ENCODE peak calls at places on chromosome 6, in six cellular contexts. M is lower lobe of right lung; J is lung; E is CD8-positive, alpha-beta T cell; N is left lung; P is tibial nerve. D is an unnamed sample. For H3K4me1, the result is how much of the 10 kb centered on the place peaks cover.

GRCh38 chr6:37514840-37515239 is 15.1 kb upstream of the CCDC167 start:
- DNase-seq in J (no peak), M (no peak), P (no peak), E (no peak), N (no peak), D (no peak)

GRCh38 chr6:130620338-130620781 is 206.8 kb upstream of the SMLR1 start:
- DNase-seq in E (no peak), P (no peak), J (no peak), N (no peak), M (no peak), D (no peak)

GRCh38 chr6:147774856-147775255 is 266.4 kb downstream of the SAMD5 start:
- DNase-seq in E (no peak), M (no peak), J (no peak), N (no peak), P (no peak), D (no peak)

GRCh38 chr6:43916091-43916923 is 146.3 kb downstream of the VEGFA start:
- DNase-seq in E (no peak), M (peak), N (no peak), J (no peak), P (no peak), D (no peak)

GRCh38 chr6:90297124-90297865 is 652 bp upstream of the BACH2 start:
- DNase-seq in P (no peak), N (no peak), E (no peak), M (no peak), J (no peak), D (no peak)

GRCh38 chr6:166313255-166314070 is 5.3 kb upstream of the PRR18 start:
- DNase-seq in N (no peak), J (no peak), M (no peak), P (no peak), E (peak), D (peak)

GRCh38 chr6:154548130-154548830 is 37.8 kb upstream of the CNKSR3 start:
- DNase-seq in P (peak), J (no peak), E (no peak), N (no peak), M (peak), D (peak)

GRCh38 chr6:149716584-149716983 is 1.3 kb downstream of the LATS1 start:
- DNase-seq in M (no peak), E (no peak), N (no peak), P (no peak), J (no peak), D (no peak)

GRCh38 chr6:140478631-140479030 is 1104.2 kb upstream of the CITED2 start:
- DNase-seq in E (no peak), M (no peak), P (no peak), N (no peak), J (no peak), D (no peak)

GRCh38 chr6:56156643-56157042 is 90.7 kb downstream of the COL21A1 start:
- DNase-seq in E (no peak), N (no peak), P (no peak), J (no peak), M (no peak), D (no peak)

GRCh38 chr6:155154158-155154830 is 109.5 kb upstream of the CLDN20 start:
- DNase-seq in E (no peak), P (no peak), J (no peak), N (no peak), M (no peak), D (no peak)

GRCh38 chr6:125739364-125739763 is 10.1 kb upstream of the HEY2 start:
- DNase-seq in N (no peak), P (no peak), J (no peak), M (no peak), E (no peak), D (no peak)

GRCh38 chr6:149318581-149319286 is 1.2 kb downstream of the TAB2 start:
- DNase-seq in M (no peak), N (no peak), J (no peak), E (peak), P (no peak), D (peak)

GRCh38 chr6:148225871-148226270 is 116.8 kb upstream of the SASH1 start:
- DNase-seq in J (no peak), N (no peak), P (no peak), M (no peak), E (no peak), D (no peak)

GRCh38 chr6:71181565-71181964 is 107.0 kb upstream of the OGFRL1 start:
- DNase-seq in J (no peak), E (no peak), N (no peak), M (no peak), P (no peak), D (no peak)

GRCh38 chr6:75149253-75149652 is 56.6 kb downstream of the COL12A1 start:
- DNase-seq in J (no peak), P (no peak), M (no peak), N (no peak), E (no peak), D (no peak)

DNA sequence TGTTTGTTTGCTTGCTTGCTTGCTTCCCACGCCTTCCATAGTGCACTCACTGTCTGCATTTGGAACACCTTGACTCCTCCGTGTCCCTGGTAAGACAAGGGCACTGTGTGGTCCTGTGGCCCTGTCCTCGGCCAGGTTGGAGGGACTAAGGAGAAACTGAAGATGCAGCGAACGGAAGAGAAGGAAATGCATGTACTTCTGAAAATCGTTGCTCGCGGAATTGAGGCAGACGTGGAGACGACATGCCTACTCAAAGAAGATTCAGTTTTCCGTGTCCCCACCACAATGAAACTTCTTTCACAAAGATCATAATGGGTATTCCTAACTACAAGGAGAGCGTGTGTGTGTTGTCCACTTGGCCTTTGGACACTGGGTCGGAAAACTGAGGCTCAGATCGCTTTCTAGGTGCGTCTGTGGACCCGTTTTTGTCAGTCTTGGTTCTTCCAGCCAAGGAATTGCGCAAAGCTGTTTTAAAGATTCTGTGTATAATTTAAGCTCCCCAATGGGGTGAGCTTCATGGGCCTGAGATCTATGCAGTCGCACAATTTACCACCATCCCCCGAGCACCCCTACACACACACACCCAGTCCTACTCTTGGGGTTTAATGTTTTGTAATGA is 120.4 kb upstream of the ZNF184 start:
- DNase-seq in E (no peak), N (no peak), M (no peak), P (no peak), J (no peak), D (no peak)
- H3K4me3 ChIP-seq in E (no peak), N (no peak), M (no peak), P (no peak), J (no peak), D (no peak)

GRCh38 chr6:150886155-150886554 is 20.7 kb downstream of the MTHFD1L start:
- DNase-seq in J (no peak), P (no peak), N (no peak), E (no peak), M (no peak), D (no peak)
- H3K4me1 ChIP-seq in J (under half), P (under half), N (under half), E (under half), M (under half), D (under half)

GRCh38 chr6:137849076-137849708 is 17.9 kb upstream of the TNFAIP3 start:
- DNase-seq in P (no peak), M (no peak), E (no peak), N (no peak), J (no peak), D (no peak)
- H3K4me3 ChIP-seq in P (no peak), M (no peak), E (no peak), N (no peak), J (no peak), D (no peak)

DNA sequence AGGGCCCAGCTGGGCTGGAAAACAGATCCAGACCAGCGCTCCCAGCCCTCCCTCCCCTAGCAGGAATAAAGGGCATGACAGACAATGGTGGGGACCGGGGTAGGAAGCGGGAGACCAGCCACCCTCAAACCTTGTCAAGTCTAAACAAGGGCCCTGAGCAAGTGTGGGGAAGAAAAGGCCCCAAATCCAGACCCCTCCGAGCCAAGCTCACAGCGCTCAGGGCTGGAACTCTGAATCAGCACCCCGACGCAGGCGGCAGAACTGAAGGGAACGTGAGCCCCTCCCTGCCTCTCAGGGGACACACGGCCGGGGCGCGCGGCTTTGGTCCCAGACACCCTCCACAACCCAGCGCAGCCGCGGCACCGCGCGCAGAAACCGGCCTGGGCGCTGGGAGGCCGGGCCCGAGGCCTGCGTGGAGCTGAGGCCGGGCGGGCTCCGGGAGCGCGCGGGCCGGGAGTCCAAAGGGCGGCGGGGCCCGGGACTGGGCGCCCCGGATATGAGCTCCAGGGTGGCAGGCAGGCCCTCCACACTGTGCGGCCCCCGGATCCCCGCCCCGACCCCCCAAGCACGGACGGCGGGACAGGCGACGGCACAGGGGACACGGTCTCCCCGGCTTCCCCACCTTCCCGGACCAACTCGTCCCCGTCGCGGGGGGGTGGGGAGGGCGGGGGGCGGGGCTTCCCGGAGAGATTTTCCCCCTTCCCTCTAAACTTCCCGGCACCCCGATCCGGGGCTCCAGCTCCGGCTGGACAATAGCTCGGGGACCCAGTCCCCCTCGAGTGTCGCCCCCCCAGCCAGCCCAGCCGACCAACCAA is 636 bp downstream of the TEAD3 start:
- DNase-seq in P (peak), N (no peak), E (no peak), M (no peak), J (peak), D (peak)
- H3K4me1 ChIP-seq in P (under half), N (half or more), E (under half), M (half or more), J (under half), D (half or more)

DNA sequence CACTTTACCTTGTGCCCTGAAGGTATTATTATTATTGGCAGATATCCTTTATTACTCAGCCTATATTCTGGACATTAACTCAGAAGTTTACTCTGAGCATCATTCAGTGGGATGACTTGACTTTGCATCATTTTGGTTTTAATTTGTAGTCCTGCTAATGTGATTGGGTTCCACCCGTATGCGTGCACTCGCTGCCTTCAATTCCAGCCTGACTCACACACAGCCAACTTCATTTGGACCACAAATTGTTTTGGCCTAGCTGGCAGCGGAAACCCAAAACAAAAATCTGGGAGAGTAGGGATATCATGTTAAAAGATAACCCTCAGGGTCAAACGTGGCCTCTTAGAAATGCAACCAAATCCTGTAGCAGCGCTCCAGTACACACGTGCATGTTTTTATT is 704.4 kb upstream of the SLC35B3 start:
- DNase-seq in J (no peak), E (no peak), M (no peak), P (no peak), N (no peak), D (no peak)
- H3K4me3 ChIP-seq in J (no peak), E (no peak), M (no peak), P (no peak), N (no peak), D (no peak)

D was measured in thyroid gland.